ENCODE peak calls at places on chromosome 22, in nine cellular contexts. One of them, this sample, is unnamed.

GRCh38 chr22:25848954-25849353 is 107.0 kb downstream of the MYO18B start:
- DNase-seq in SW480: no peak
- DNase-seq in HAP-1: no peak
- DNase-seq in LHCN-M2: no peak
- DNase-seq in myocyte: no peak
- DNase-seq in activated T-cell treated with anti-CD3 and anti-CD28 coated beads, Interleukin-2, amount 50 U/mL, for 72 hours: no peak
- DNase-seq in Kasumi-1: no peak
- DNase-seq in GM03348: no peak
- DNase-seq in transverse colon: no peak
- DNase-seq in this sample: no peak

GRCh38 chr22:27747396-27748256 is 53.9 kb downstream of the MN1 start:
- DNase-seq in SW480: no peak
- DNase-seq in HAP-1: no peak
- DNase-seq in LHCN-M2: no peak
- DNase-seq in transverse colon: no peak
- DNase-seq in activated T-cell treated with anti-CD3 and anti-CD28 coated beads, Interleukin-2, amount 50 U/mL, for 72 hours: no peak
- DNase-seq in GM03348: peak
- DNase-seq in myocyte: no peak
- DNase-seq in Kasumi-1: no peak
- DNase-seq in this sample: peak

GRCh38 chr22:22432479-22432878 is 76.1 kb downstream of the ZNF280B start:
- DNase-seq in GM03348: no peak
- DNase-seq in Kasumi-1: no peak
- DNase-seq in myocyte: no peak
- DNase-seq in SW480: no peak
- DNase-seq in LHCN-M2: no peak
- DNase-seq in transverse colon: no peak
- DNase-seq in HAP-1: no peak
- DNase-seq in activated T-cell treated with anti-CD3 and anti-CD28 coated beads, Interleukin-2, amount 50 U/mL, for 72 hours: no peak
- DNase-seq in this sample: no peak

GRCh38 chr22:26672060-26672471 is 14.7 kb downstream of the MIAT start:
- DNase-seq in myocyte: no peak
- DNase-seq in GM03348: no peak
- DNase-seq in HAP-1: no peak
- DNase-seq in activated T-cell treated with anti-CD3 and anti-CD28 coated beads, Interleukin-2, amount 50 U/mL, for 72 hours: peak
- DNase-seq in Kasumi-1: no peak
- DNase-seq in SW480: no peak
- DNase-seq in transverse colon: peak
- DNase-seq in LHCN-M2: no peak
- DNase-seq in this sample: no peak

GRCh38 chr22:33565580-33565995 is 354.7 kb downstream of the LARGE1 start:
- DNase-seq in transverse colon: no peak
- DNase-seq in Kasumi-1: no peak
- DNase-seq in SW480: no peak
- DNase-seq in GM03348: no peak
- DNase-seq in HAP-1: no peak
- DNase-seq in activated T-cell treated with anti-CD3 and anti-CD28 coated beads, Interleukin-2, amount 50 U/mL, for 72 hours: peak
- DNase-seq in LHCN-M2: no peak
- DNase-seq in myocyte: no peak
- DNase-seq in this sample: no peak

GRCh38 chr22:32583921-32584335 is 109.3 kb downstream of the FBXO7 start:
- DNase-seq in GM03348: no peak
- DNase-seq in SW480: peak
- DNase-seq in activated T-cell treated with anti-CD3 and anti-CD28 coated beads, Interleukin-2, amount 50 U/mL, for 72 hours: no peak
- DNase-seq in transverse colon: no peak
- DNase-seq in Kasumi-1: no peak
- DNase-seq in LHCN-M2: no peak
- DNase-seq in HAP-1: no peak
- DNase-seq in myocyte: no peak
- DNase-seq in this sample: no peak

GRCh38 chr22:44919691-44920090 is 90.1 kb downstream of the PHF21B start:
- DNase-seq in transverse colon: no peak
- DNase-seq in HAP-1: no peak
- DNase-seq in SW480: no peak
- DNase-seq in GM03348: no peak
- DNase-seq in activated T-cell treated with anti-CD3 and anti-CD28 coated beads, Interleukin-2, amount 50 U/mL, for 72 hours: no peak
- DNase-seq in LHCN-M2: no peak
- DNase-seq in Kasumi-1: no peak
- DNase-seq in myocyte: no peak
- DNase-seq in this sample: no peak

GRCh38 chr22:46287873-46288751 is 8.6 kb upstream of the GTSE1 start:
- DNase-seq in GM03348: no peak
- DNase-seq in LHCN-M2: no peak
- DNase-seq in myocyte: no peak
- DNase-seq in HAP-1: no peak
- DNase-seq in Kasumi-1: peak
- DNase-seq in SW480: no peak
- DNase-seq in activated T-cell treated with anti-CD3 and anti-CD28 coated beads, Interleukin-2, amount 50 U/mL, for 72 hours: peak
- DNase-seq in transverse colon: peak
- DNase-seq in this sample: no peak

GRCh38 chr22:41925783-41926460 is 684 bp downstream of the TNFRSF13C start:
- DNase-seq in Kasumi-1: peak
- DNase-seq in HAP-1: peak
- DNase-seq in LHCN-M2: no peak
- DNase-seq in SW480: peak
- DNase-seq in GM03348: peak
- DNase-seq in activated T-cell treated with anti-CD3 and anti-CD28 coated beads, Interleukin-2, amount 50 U/mL, for 72 hours: peak
- DNase-seq in transverse colon: peak
- DNase-seq in myocyte: peak
- DNase-seq in this sample: peak

GRCh38 chr22:50473855-50474671 is 772 bp downstream of the SBF1 start:
- DNase-seq in GM03348: peak
- DNase-seq in activated T-cell treated with anti-CD3 and anti-CD28 coated beads, Interleukin-2, amount 50 U/mL, for 72 hours: peak
- DNase-seq in myocyte: peak
- DNase-seq in HAP-1: no peak
- DNase-seq in Kasumi-1: no peak
- DNase-seq in LHCN-M2: peak
- DNase-seq in SW480: no peak
- DNase-seq in transverse colon: peak
- DNase-seq in this sample: peak

GRCh38 chr22:29744902-29745301 is 21.9 kb downstream of the ZMAT5 start:
- DNase-seq in Kasumi-1: no peak
- DNase-seq in transverse colon: peak
- DNase-seq in SW480: no peak
- DNase-seq in activated T-cell treated with anti-CD3 and anti-CD28 coated beads, Interleukin-2, amount 50 U/mL, for 72 hours: no peak
- DNase-seq in myocyte: peak
- DNase-seq in GM03348: peak
- DNase-seq in LHCN-M2: peak
- DNase-seq in HAP-1: no peak
- DNase-seq in this sample: no peak

GRCh38 chr22:50683994-50684371 is 11.4 kb downstream of the SHANK3 start:
- DNase-seq in myocyte: peak
- DNase-seq in Kasumi-1: no peak
- DNase-seq in LHCN-M2: peak
- DNase-seq in activated T-cell treated with anti-CD3 and anti-CD28 coated beads, Interleukin-2, amount 50 U/mL, for 72 hours: no peak
- DNase-seq in GM03348: no peak
- DNase-seq in HAP-1: no peak
- DNase-seq in SW480: no peak
- DNase-seq in transverse colon: no peak
- DNase-seq in this sample: no peak

GRCh38 chr22:44347549-44347948 is 34.8 kb upstream of the SHISAL1 start:
- DNase-seq in Kasumi-1: no peak
- DNase-seq in transverse colon: no peak
- DNase-seq in HAP-1: no peak
- DNase-seq in SW480: no peak
- DNase-seq in activated T-cell treated with anti-CD3 and anti-CD28 coated beads, Interleukin-2, amount 50 U/mL, for 72 hours: no peak
- DNase-seq in LHCN-M2: no peak
- DNase-seq in myocyte: peak
- DNase-seq in GM03348: no peak
- DNase-seq in this sample: no peak

GRCh38 chr22:36215976-36216375 is 14.4 kb upstream of the APOL4 start:
- DNase-seq in myocyte: no peak
- DNase-seq in LHCN-M2: no peak
- DNase-seq in SW480: no peak
- DNase-seq in HAP-1: no peak
- DNase-seq in GM03348: no peak
- DNase-seq in transverse colon: no peak
- DNase-seq in activated T-cell treated with anti-CD3 and anti-CD28 coated beads, Interleukin-2, amount 50 U/mL, for 72 hours: no peak
- DNase-seq in Kasumi-1: no peak
- DNase-seq in this sample: no peak

GRCh38 chr22:50206599-50206998 is 5.8 kb downstream of the SELENOO start:
- DNase-seq in LHCN-M2: peak
- DNase-seq in activated T-cell treated with anti-CD3 and anti-CD28 coated beads, Interleukin-2, amount 50 U/mL, for 72 hours: no peak
- DNase-seq in HAP-1: peak
- DNase-seq in myocyte: peak
- DNase-seq in transverse colon: peak
- DNase-seq in SW480: peak
- DNase-seq in Kasumi-1: no peak
- DNase-seq in GM03348: peak
- DNase-seq in this sample: peak

GRCh38 chr22:44524806-44525205 is 26.8 kb upstream of the RTL6 start:
- DNase-seq in activated T-cell treated with anti-CD3 and anti-CD28 coated beads, Interleukin-2, amount 50 U/mL, for 72 hours: no peak
- DNase-seq in HAP-1: no peak
- DNase-seq in transverse colon: no peak
- DNase-seq in SW480: no peak
- DNase-seq in GM03348: no peak
- DNase-seq in myocyte: peak
- DNase-seq in LHCN-M2: peak
- DNase-seq in Kasumi-1: no peak
- DNase-seq in this sample: no peak

GRCh38 chr22:47619631-47620030 is 857.2 kb downstream of the TBC1D22A start:
- DNase-seq in transverse colon: no peak
- DNase-seq in LHCN-M2: no peak
- DNase-seq in activated T-cell treated with anti-CD3 and anti-CD28 coated beads, Interleukin-2, amount 50 U/mL, for 72 hours: no peak
- DNase-seq in HAP-1: no peak
- DNase-seq in Kasumi-1: no peak
- DNase-seq in SW480: no peak
- DNase-seq in myocyte: no peak
- DNase-seq in GM03348: no peak
- DNase-seq in this sample: no peak

GRCh38 chr22:42320463-42321416 is 50.3 kb upstream of the TCF20 start:
- DNase-seq in LHCN-M2: no peak
- DNase-seq in Kasumi-1: no peak
- DNase-seq in SW480: no peak
- DNase-seq in HAP-1: no peak
- DNase-seq in transverse colon: peak
- DNase-seq in activated T-cell treated with anti-CD3 and anti-CD28 coated beads, Interleukin-2, amount 50 U/mL, for 72 hours: no peak
- DNase-seq in GM03348: no peak
- DNase-seq in myocyte: no peak
- DNase-seq in this sample: no peak

GRCh38 chr22:41910599-41911291 is 4.1 kb downstream of the SHISA8 start:
- DNase-seq in transverse colon: no peak
- DNase-seq in LHCN-M2: no peak
- DNase-seq in SW480: no peak
- DNase-seq in activated T-cell treated with anti-CD3 and anti-CD28 coated beads, Interleukin-2, amount 50 U/mL, for 72 hours: peak
- DNase-seq in Kasumi-1: peak
- DNase-seq in GM03348: peak
- DNase-seq in HAP-1: no peak
- DNase-seq in myocyte: no peak
- DNase-seq in this sample: no peak

GRCh38 chr22:42970029-42970428 is 44.9 kb downstream of the PACSIN2 start:
- DNase-seq in myocyte: no peak
- DNase-seq in HAP-1: no peak
- DNase-seq in GM03348: no peak
- DNase-seq in activated T-cell treated with anti-CD3 and anti-CD28 coated beads, Interleukin-2, amount 50 U/mL, for 72 hours: peak
- DNase-seq in LHCN-M2: no peak
- DNase-seq in SW480: peak
- DNase-seq in transverse colon: no peak
- DNase-seq in Kasumi-1: no peak
- DNase-seq in this sample: no peak

GRCh38 chr22:44442856-44443595 is 55.0 kb downstream of the RTL6 start:
- DNase-seq in transverse colon: no peak
- DNase-seq in LHCN-M2: no peak
- DNase-seq in HAP-1: no peak
- DNase-seq in Kasumi-1: no peak
- DNase-seq in GM03348: no peak
- DNase-seq in SW480: no peak
- DNase-seq in myocyte: no peak
- DNase-seq in activated T-cell treated with anti-CD3 and anti-CD28 coated beads, Interleukin-2, amount 50 U/mL, for 72 hours: no peak
- DNase-seq in this sample: no peak

GRCh38 chr22:47420211-47420610 is 657.8 kb downstream of the TBC1D22A start:
- DNase-seq in activated T-cell treated with anti-CD3 and anti-CD28 coated beads, Interleukin-2, amount 50 U/mL, for 72 hours: no peak
- DNase-seq in GM03348: no peak
- DNase-seq in myocyte: no peak
- DNase-seq in SW480: no peak
- DNase-seq in LHCN-M2: no peak
- DNase-seq in Kasumi-1: no peak
- DNase-seq in HAP-1: no peak
- DNase-seq in transverse colon: no peak
- DNase-seq in this sample: no peak

GRCh38 chr22:20805972-20806471 is 32.1 kb downstream of the SERPIND1 start:
- DNase-seq in activated T-cell treated with anti-CD3 and anti-CD28 coated beads, Interleukin-2, amount 50 U/mL, for 72 hours: peak
- DNase-seq in HAP-1: no peak
- DNase-seq in LHCN-M2: peak
- DNase-seq in myocyte: no peak
- DNase-seq in transverse colon: no peak
- DNase-seq in SW480: no peak
- DNase-seq in Kasumi-1: no peak
- DNase-seq in GM03348: peak
- DNase-seq in this sample: peak

GRCh38 chr22:22702159-22702873 is 57.9 kb downstream of the GGTLC2 start:
- DNase-seq in GM03348: no peak
- DNase-seq in LHCN-M2: no peak
- DNase-seq in HAP-1: no peak
- DNase-seq in Kasumi-1: no peak
- DNase-seq in myocyte: no peak
- DNase-seq in SW480: no peak
- DNase-seq in transverse colon: peak
- DNase-seq in activated T-cell treated with anti-CD3 and anti-CD28 coated beads, Interleukin-2, amount 50 U/mL, for 72 hours: no peak
- DNase-seq in this sample: no peak

GRCh38 chr22:22879675-22880029 is 8.0 kb upstream of the IGLL5 start:
- DNase-seq in transverse colon: no peak
- DNase-seq in activated T-cell treated with anti-CD3 and anti-CD28 coated beads, Interleukin-2, amount 50 U/mL, for 72 hours: no peak
- DNase-seq in LHCN-M2: no peak
- DNase-seq in HAP-1: no peak
- DNase-seq in SW480: no peak
- DNase-seq in Kasumi-1: no peak
- DNase-seq in myocyte: no peak
- DNase-seq in GM03348: no peak
- DNase-seq in this sample: no peak

GRCh38 chr22:24685804-24686203 is 82.8 kb downstream of the GGT1 start:
- DNase-seq in activated T-cell treated with anti-CD3 and anti-CD28 coated beads, Interleukin-2, amount 50 U/mL, for 72 hours: no peak
- DNase-seq in transverse colon: no peak
- DNase-seq in HAP-1: no peak
- DNase-seq in LHCN-M2: no peak
- DNase-seq in GM03348: peak
- DNase-seq in SW480: no peak
- DNase-seq in myocyte: no peak
- DNase-seq in Kasumi-1: no peak
- DNase-seq in this sample: no peak

GRCh38 chr22:35839811-35840739 is 122.4 kb downstream of the APOL5 start:
- DNase-seq in myocyte: peak
- DNase-seq in SW480: peak
- DNase-seq in activated T-cell treated with anti-CD3 and anti-CD28 coated beads, Interleukin-2, amount 50 U/mL, for 72 hours: no peak
- DNase-seq in HAP-1: peak
- DNase-seq in GM03348: peak
- DNase-seq in Kasumi-1: no peak
- DNase-seq in transverse colon: peak
- DNase-seq in LHCN-M2: peak
- DNase-seq in this sample: peak

GRCh38 chr22:40176921-40177737 is 596 bp upstream of the TNRC6B start:
- DNase-seq in activated T-cell treated with anti-CD3 and anti-CD28 coated beads, Interleukin-2, amount 50 U/mL, for 72 hours: peak
- DNase-seq in transverse colon: peak
- DNase-seq in HAP-1: peak
- DNase-seq in Kasumi-1: peak
- DNase-seq in LHCN-M2: peak
- DNase-seq in myocyte: peak
- DNase-seq in GM03348: peak
- DNase-seq in SW480: peak
- DNase-seq in this sample: peak

GRCh38 chr22:36304429-36304828 is 51.5 kb downstream of the APOL1 start:
- DNase-seq in activated T-cell treated with anti-CD3 and anti-CD28 coated beads, Interleukin-2, amount 50 U/mL, for 72 hours: no peak
- DNase-seq in Kasumi-1: no peak
- DNase-seq in HAP-1: no peak
- DNase-seq in SW480: no peak
- DNase-seq in GM03348: no peak
- DNase-seq in transverse colon: no peak
- DNase-seq in LHCN-M2: no peak
- DNase-seq in myocyte: no peak
- DNase-seq in this sample: no peak

This sample was measured in K562.